ENCODE peak calls at places on chromosomes 7 and 10, in nine cellular contexts. S is cardiac fibroblast, T is astrocyte of the spinal cord, A is colonic mucosa, J is MM.1S, B is body of pancreas, D is A549, R is tibial nerve, X is neural crest cell. U is an unnamed sample.
A peak's percentile ranks its signal among the peaks of the same experiment; 100 is the strongest.

GRCh38 chr10:43491855-43492254 is 54.9 kb downstream of the ZNF487 start:
- DNase-seq in S (no peak), T (no peak), A (no peak), J (no peak), B (no peak), D (no peak), R (no peak), X (no peak), U (no peak)

GRCh38 chr7:88218836-88219605 is 817 bp downstream of the SRI start:
- DNase-seq in S (peak; percentile 66), T (peak; percentile 69), A (peak; percentile 81), J (peak; percentile 63), B (peak; percentile 82), D (peak; percentile 25), R (peak; percentile 28), X (peak; percentile 26), U (peak; percentile 47)

GRCh38 chr7:117630907-117631564 is 151.2 kb downstream of the CFTR start:
- DNase-seq in S (no peak), T (no peak), A (no peak), J (no peak), B (no peak), D (no peak), R (no peak), X (no peak), U (no peak)

GRCh38 chr7:1537631-1538412 is 7.3 kb downstream of the MAFK start:
- DNase-seq in S (peak; percentile 99), T (peak; percentile 96), A (peak; percentile 74), J (no peak), B (peak; percentile 92), D (peak; percentile 86), R (peak; percentile 96), X (peak; percentile 68), U (peak; percentile 49)

GRCh38 chr7:103990991-103991390 is 1.5 kb upstream of the RELN start:
- DNase-seq in S (no peak), T (no peak), A (no peak), J (no peak), B (no peak), D (no peak), R (no peak), X (no peak), U (no peak)

GRCh38 chr7:68509603-68510002 is 1088.7 kb upstream of the AUTS2 start:
- DNase-seq in S (no peak), T (no peak), A (no peak), J (no peak), B (no peak), D (no peak), R (no peak), X (no peak), U (no peak)

GRCh38 chr10:89793649-89794254 is 92.4 kb downstream of the KIF20B start:
- DNase-seq in S (peak; percentile 86), T (peak; percentile 79), A (peak; percentile 31), J (peak; percentile 80), B (peak; percentile 33), D (peak; percentile 73), R (peak; percentile 63), X (peak; percentile 43), U (peak; percentile 54)

GRCh38 chr10:122114156-122114747 is 125.3 kb downstream of the TACC2 start:
- DNase-seq in S (peak; percentile 42), T (peak; percentile 20), A (no peak), J (no peak), B (no peak), D (no peak), R (peak; percentile 19), X (no peak), U (no peak)

GRCh38 chr10:29621161-29621560 is 13.6 kb downstream of the SVIL start:
- DNase-seq in S (peak; percentile 81), T (peak; percentile 54), A (no peak), J (no peak), B (peak; percentile 40), D (no peak), R (no peak), X (no peak), U (no peak)

GRCh38 chr7:31860925-31861324 is 173.9 kb downstream of the PPP1R17 start:
- DNase-seq in S (peak; percentile 4), T (no peak), A (no peak), J (no peak), B (no peak), D (no peak), R (no peak), X (no peak), U (no peak)

GRCh38 chr10:36110097-36110496 is 468.0 kb upstream of the FZD8 start:
- DNase-seq in S (no peak), T (no peak), A (no peak), J (no peak), B (no peak), D (no peak), R (no peak), X (no peak), U (no peak)

GRCh38 chr7:149415391-149416068 is 45.3 kb downstream of the ZNF777 start:
- DNase-seq in S (no peak), T (no peak), A (no peak), J (no peak), B (no peak), D (no peak), R (no peak), X (no peak), U (no peak)

GRCh38 chr7:87217983-87218653 is 1.4 kb downstream of the TMEM243 start:
- DNase-seq in S (no peak), T (no peak), A (no peak), J (no peak), B (peak; percentile 35), D (no peak), R (no peak), X (no peak), U (no peak)

GRCh38 chr7:70571986-70572385 is 560.0 kb upstream of the GALNT17 start:
- DNase-seq in S (no peak), T (no peak), A (peak; percentile 63), J (no peak), B (no peak), D (no peak), R (no peak), X (no peak), U (no peak)

GRCh38 chr7:123769371-123769770 is 20.6 kb upstream of the WASL start:
- DNase-seq in S (peak; percentile 77), T (peak; percentile 67), A (no peak), J (no peak), B (peak; percentile 77), D (peak; percentile 76), R (no peak), X (no peak), U (no peak)

GRCh38 chr7:73622909-73623797 is 1.2 kb downstream of the MLXIPL start:
- DNase-seq in S (no peak), T (no peak), A (peak; percentile 59), J (no peak), B (peak; percentile 46), D (no peak), R (peak; percentile 46), X (no peak), U (no peak)

GRCh38 chr10:128776617-128777016 is 650.4 kb upstream of the MKI67 start:
- DNase-seq in S (no peak), T (no peak), A (no peak), J (no peak), B (no peak), D (no peak), R (no peak), X (no peak), U (no peak)
- TF ChIP-seq CTCF in S (no peak), T (no peak), A (no peak), J (no peak), B (no peak), D (no peak), R (no peak), X (no peak), U (no peak)

DNA sequence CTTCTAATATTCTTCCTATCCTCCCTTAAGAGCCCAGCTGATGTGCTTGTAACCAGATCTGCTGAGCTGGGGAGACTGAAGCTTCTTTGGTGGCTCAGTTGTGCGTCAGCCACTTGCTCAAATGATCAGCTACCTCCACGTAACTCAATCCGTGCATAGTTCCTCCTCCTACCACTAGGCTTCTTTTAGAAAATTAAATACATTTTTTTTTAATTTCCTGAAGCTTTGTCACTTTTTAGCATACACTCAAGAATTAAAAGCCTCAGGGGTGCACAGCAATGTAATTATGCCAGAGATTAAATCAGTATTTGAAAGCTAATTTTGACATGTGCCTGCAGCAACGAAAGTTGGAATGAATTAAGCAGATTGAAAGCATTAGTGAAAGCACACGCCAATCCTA is 20.4 kb upstream of the PRLHR start:
- DNase-seq in S (peak; percentile 15), T (no peak), A (no peak), J (no peak), B (no peak), D (peak; percentile 31), R (no peak), X (no peak), U (no peak)
- TF ChIP-seq CTCF in S (peak; percentile 6), T (no peak), A (no peak), J (no peak), B (no peak), D (no peak), R (no peak), X (peak; percentile 50), U (no peak)

GRCh38 chr10:126975221-126975620 is 70.0 kb downstream of the DOCK1 start:
- DNase-seq in S (no peak), T (no peak), A (no peak), J (no peak), B (no peak), D (no peak), R (no peak), X (no peak), U (no peak)

GRCh38 chr10:126964190-126964589 is 59.0 kb downstream of the DOCK1 start:
- DNase-seq in S (no peak), T (no peak), A (no peak), J (no peak), B (no peak), D (no peak), R (no peak), X (no peak), U (no peak)

GRCh38 chr10:126972622-126973414 is 67.6 kb downstream of the DOCK1 start:
- DNase-seq in S (peak; percentile 92), T (peak; percentile 94), A (no peak), J (no peak), B (peak; percentile 38), D (peak; percentile 58), R (no peak), X (no peak), U (no peak)

GRCh38 chr10:126966938-126967337 is 61.7 kb downstream of the DOCK1 start:
- DNase-seq in S (no peak), T (no peak), A (no peak), J (no peak), B (no peak), D (no peak), R (no peak), X (no peak), U (no peak)

GRCh38 chr10:126969310-126969709 is 64.1 kb downstream of the DOCK1 start:
- DNase-seq in S (peak; percentile 8), T (no peak), A (peak; percentile 29), J (no peak), B (peak; percentile 32), D (peak; percentile 16), R (no peak), X (no peak), U (no peak)
- TF ChIP-seq CTCF in S (no peak), T (peak; percentile 22), A (no peak), J (no peak), B (no peak), D (peak; percentile 21), R (no peak), X (no peak), U (no peak)

DNA sequence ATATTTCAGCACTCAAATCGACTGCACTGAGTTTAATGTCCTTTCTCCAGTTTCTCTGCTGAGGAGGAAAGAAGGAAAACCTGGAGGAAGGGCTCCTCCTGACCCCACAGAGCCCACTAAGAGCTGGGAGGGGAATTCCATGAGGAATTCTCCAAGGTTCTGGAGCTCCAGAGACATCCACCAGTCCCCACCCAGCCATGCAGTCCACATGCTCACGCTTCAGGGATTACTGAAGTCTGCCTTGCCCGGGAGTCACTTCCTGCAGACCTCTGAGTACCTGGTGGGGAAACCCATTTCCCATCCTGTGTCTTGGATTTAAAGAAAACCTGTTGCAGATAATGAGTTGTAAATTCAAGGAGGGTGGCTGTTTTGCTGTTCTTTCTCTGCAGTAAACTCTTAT is 100.8 kb downstream of the NEURL1 start:
- DNase-seq in S (no peak), T (no peak), A (no peak), J (no peak), B (no peak), D (no peak), R (no peak), X (no peak), U (no peak)
- TF ChIP-seq CTCF in S (no peak), T (no peak), A (no peak), J (no peak), B (no peak), D (no peak), R (no peak), X (no peak), U (no peak)

U was measured in endothelial cell.